ENCODE peak calls at places on chromosomes 11 and 22, in six cellular contexts. One of them, this sample, is unnamed.

GRCh38 chr11:8767466-8768142 is 85.0 kb downstream of the RPL27A start:
- DNase-seq in WERI-Rb-1: no peak
- DNase-seq in WTC11: no peak
- DNase-seq in omental fat pad: no peak
- DNase-seq in nephron progenitor cell: no peak
- DNase-seq in endothelial cell of umbilical vein: no peak
- DNase-seq in this sample: no peak

GRCh38 chr11:6320411-6321207 is at the start of gene CAVIN3:
- DNase-seq in WERI-Rb-1: no peak
- DNase-seq in WTC11: peak
- DNase-seq in omental fat pad: peak
- DNase-seq in nephron progenitor cell: peak
- DNase-seq in endothelial cell of umbilical vein: peak
- DNase-seq in this sample: no peak

GRCh38 chr22:50516068-50516467 is 8.0 kb downstream of the NCAPH2 start:
- DNase-seq in WERI-Rb-1: no peak
- DNase-seq in WTC11: no peak
- DNase-seq in omental fat pad: no peak
- DNase-seq in nephron progenitor cell: no peak
- DNase-seq in endothelial cell of umbilical vein: no peak
- DNase-seq in this sample: no peak

GRCh38 chr11:65454311-65454695 is 31.7 kb downstream of the NEAT1 start:
- DNase-seq in WERI-Rb-1: no peak
- DNase-seq in WTC11: no peak
- DNase-seq in omental fat pad: no peak
- DNase-seq in nephron progenitor cell: no peak
- DNase-seq in endothelial cell of umbilical vein: no peak
- DNase-seq in this sample: no peak

GRCh38 chr22:47173535-47174021 is 411.1 kb downstream of the TBC1D22A start:
- DNase-seq in WERI-Rb-1: peak
- DNase-seq in WTC11: peak
- DNase-seq in omental fat pad: no peak
- DNase-seq in nephron progenitor cell: no peak
- DNase-seq in endothelial cell of umbilical vein: no peak
- DNase-seq in this sample: no peak

GRCh38 chr22:22074634-22075381 is 92.2 kb upstream of the TOP3B start:
- DNase-seq in WERI-Rb-1: no peak
- DNase-seq in WTC11: no peak
- DNase-seq in omental fat pad: no peak
- DNase-seq in nephron progenitor cell: no peak
- DNase-seq in endothelial cell of umbilical vein: no peak
- DNase-seq in this sample: no peak

GRCh38 chr11:62676698-62677097 is 2.2 kb downstream of the UBXN1 start:
- DNase-seq in WERI-Rb-1: no peak
- DNase-seq in WTC11: peak
- DNase-seq in omental fat pad: no peak
- DNase-seq in nephron progenitor cell: no peak
- DNase-seq in endothelial cell of umbilical vein: no peak
- DNase-seq in this sample: no peak

GRCh38 chr11:363948-364761 is 5.1 kb upstream of the B4GALNT4 start:
- DNase-seq in WERI-Rb-1: peak
- DNase-seq in WTC11: peak
- DNase-seq in omental fat pad: no peak
- DNase-seq in nephron progenitor cell: peak
- DNase-seq in endothelial cell of umbilical vein: peak
- DNase-seq in this sample: peak

GRCh38 chr22:20131856-20132685 is 467 bp downstream of the ZDHHC8 start:
- DNase-seq in WERI-Rb-1: no peak
- DNase-seq in WTC11: no peak
- DNase-seq in omental fat pad: no peak
- DNase-seq in nephron progenitor cell: peak
- DNase-seq in endothelial cell of umbilical vein: no peak
- DNase-seq in this sample: no peak

GRCh38 chr22:24730864-24731263 is 43.7 kb downstream of the PIWIL3 start:
- DNase-seq in WERI-Rb-1: no peak
- DNase-seq in WTC11: no peak
- DNase-seq in omental fat pad: no peak
- DNase-seq in nephron progenitor cell: no peak
- DNase-seq in endothelial cell of umbilical vein: no peak
- DNase-seq in this sample: no peak

GRCh38 chr11:47453365-47453764 is 4.4 kb upstream of the RAPSN start:
- DNase-seq in WERI-Rb-1: no peak
- DNase-seq in WTC11: no peak
- DNase-seq in omental fat pad: no peak
- DNase-seq in nephron progenitor cell: no peak
- DNase-seq in endothelial cell of umbilical vein: no peak
- DNase-seq in this sample: no peak

GRCh38 chr22:49244466-49245420 is 582.9 kb downstream of the BRD1 start:
- DNase-seq in WERI-Rb-1: no peak
- DNase-seq in WTC11: no peak
- DNase-seq in omental fat pad: no peak
- DNase-seq in nephron progenitor cell: no peak
- DNase-seq in endothelial cell of umbilical vein: no peak
- DNase-seq in this sample: no peak

GRCh38 chr22:29344137-29344536 is 28.6 kb upstream of the RASL10A start:
- DNase-seq in WERI-Rb-1: no peak
- DNase-seq in WTC11: no peak
- DNase-seq in omental fat pad: peak
- DNase-seq in nephron progenitor cell: no peak
- DNase-seq in endothelial cell of umbilical vein: no peak
- DNase-seq in this sample: no peak

GRCh38 chr11:1055109-1055703 is 18.7 kb upstream of the MUC6 start:
- DNase-seq in WERI-Rb-1: peak
- DNase-seq in WTC11: no peak
- DNase-seq in omental fat pad: no peak
- DNase-seq in nephron progenitor cell: peak
- DNase-seq in endothelial cell of umbilical vein: no peak
- DNase-seq in this sample: peak

DNA sequence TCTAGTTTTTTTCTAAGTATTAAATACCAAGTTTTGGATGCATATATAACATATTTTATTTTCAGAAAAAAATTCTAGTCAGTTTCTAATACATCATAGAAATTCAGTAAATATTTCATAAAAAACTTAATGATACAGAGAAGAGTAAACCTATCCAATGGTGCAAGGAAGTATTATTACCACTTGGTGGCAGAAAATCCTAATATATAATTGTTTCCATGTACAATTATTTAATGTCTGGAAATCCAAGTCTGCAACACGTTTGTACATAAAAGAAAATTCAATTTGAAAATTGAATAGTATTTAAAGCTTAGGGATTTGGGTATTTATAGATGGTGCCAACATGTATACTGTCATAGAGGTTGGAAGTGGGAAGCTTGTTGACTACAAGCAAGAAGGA is 127.0 kb downstream of the TRPC6 start:
- DNase-seq in WERI-Rb-1: no peak
- DNase-seq in WTC11: no peak
- DNase-seq in omental fat pad: no peak
- DNase-seq in nephron progenitor cell: no peak
- DNase-seq in endothelial cell of umbilical vein: no peak
- DNase-seq in this sample: no peak
- TF ChIP-seq CTCF in WERI-Rb-1: no peak
- TF ChIP-seq CTCF in WTC11: no peak
- TF ChIP-seq CTCF in omental fat pad: no peak
- TF ChIP-seq CTCF in nephron progenitor cell: peak
- TF ChIP-seq CTCF in endothelial cell of umbilical vein: no peak
- TF ChIP-seq CTCF in this sample: no peak

GRCh38 chr11:129694538-129694937 is 121.1 kb upstream of the TMEM45B start:
- DNase-seq in WERI-Rb-1: no peak
- DNase-seq in WTC11: peak
- DNase-seq in omental fat pad: no peak
- DNase-seq in nephron progenitor cell: no peak
- DNase-seq in endothelial cell of umbilical vein: no peak
- DNase-seq in this sample: no peak
- TF ChIP-seq CTCF in WERI-Rb-1: peak
- TF ChIP-seq CTCF in WTC11: no peak
- TF ChIP-seq CTCF in omental fat pad: no peak
- TF ChIP-seq CTCF in nephron progenitor cell: no peak
- TF ChIP-seq CTCF in endothelial cell of umbilical vein: no peak
- TF ChIP-seq CTCF in this sample: no peak

GRCh38 chr22:23402275-23403151 is 177.6 kb downstream of the IGLL1 start:
- DNase-seq in WERI-Rb-1: peak
- DNase-seq in WTC11: peak
- DNase-seq in omental fat pad: no peak
- DNase-seq in nephron progenitor cell: peak
- DNase-seq in endothelial cell of umbilical vein: peak
- DNase-seq in this sample: peak
- TF ChIP-seq CTCF in WERI-Rb-1: peak
- TF ChIP-seq CTCF in WTC11: no peak
- TF ChIP-seq CTCF in omental fat pad: no peak
- TF ChIP-seq CTCF in nephron progenitor cell: peak
- TF ChIP-seq CTCF in endothelial cell of umbilical vein: peak
- TF ChIP-seq CTCF in this sample: peak

GRCh38 chr11:125360066-125360465 is 136.0 kb downstream of the FEZ1 start:
- DNase-seq in WERI-Rb-1: no peak
- DNase-seq in WTC11: no peak
- DNase-seq in omental fat pad: no peak
- DNase-seq in nephron progenitor cell: no peak
- DNase-seq in endothelial cell of umbilical vein: no peak
- DNase-seq in this sample: no peak

GRCh38 chr11:125368757-125369156 is 127.3 kb downstream of the FEZ1 start:
- DNase-seq in WERI-Rb-1: no peak
- DNase-seq in WTC11: no peak
- DNase-seq in omental fat pad: no peak
- DNase-seq in nephron progenitor cell: no peak
- DNase-seq in endothelial cell of umbilical vein: no peak
- DNase-seq in this sample: no peak

GRCh38 chr11:125365196-125365931 is 130.7 kb downstream of the FEZ1 start:
- DNase-seq in WERI-Rb-1: peak
- DNase-seq in WTC11: no peak
- DNase-seq in omental fat pad: no peak
- DNase-seq in nephron progenitor cell: no peak
- DNase-seq in endothelial cell of umbilical vein: no peak
- DNase-seq in this sample: no peak

GRCh38 chr11:125367710-125368109 is 128.4 kb downstream of the FEZ1 start:
- DNase-seq in WERI-Rb-1: no peak
- DNase-seq in WTC11: no peak
- DNase-seq in omental fat pad: no peak
- DNase-seq in nephron progenitor cell: no peak
- DNase-seq in endothelial cell of umbilical vein: no peak
- DNase-seq in this sample: no peak

DNA sequence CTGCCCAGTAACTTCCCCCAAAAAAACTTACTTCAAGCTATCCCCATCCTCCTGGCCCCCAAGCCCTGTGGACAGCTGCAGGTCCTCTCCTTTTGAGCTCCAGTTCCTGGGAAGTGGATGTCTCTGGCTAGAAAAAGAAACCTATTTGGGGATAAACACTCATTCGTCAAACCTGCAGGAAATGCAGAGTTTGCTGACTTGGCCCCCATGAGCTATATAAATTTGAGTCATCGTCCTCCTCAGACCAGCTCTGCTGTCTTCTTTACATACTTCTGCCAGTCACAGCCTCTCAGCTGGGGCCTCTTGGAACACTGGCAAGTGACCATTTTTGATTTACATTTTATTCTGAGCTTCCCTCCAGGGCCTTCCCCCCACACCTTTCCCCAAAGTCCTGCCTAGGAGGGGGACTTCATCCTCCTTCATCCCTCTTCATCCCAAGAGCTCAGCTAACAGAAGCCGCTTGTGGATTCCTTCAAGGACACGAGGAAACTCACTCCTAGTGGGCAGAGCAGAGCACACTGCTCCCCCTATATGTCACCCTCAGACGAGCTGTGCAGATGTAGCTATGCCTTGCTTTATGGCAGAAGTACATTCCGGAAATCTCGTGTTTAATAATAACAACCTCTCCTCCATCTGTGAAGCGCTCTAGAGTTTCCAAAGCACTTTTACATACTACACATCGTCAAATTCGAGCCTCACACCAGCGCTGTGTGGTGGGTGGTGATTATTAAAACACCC is 131.8 kb downstream of the FEZ1 start:
- DNase-seq in WERI-Rb-1: no peak
- DNase-seq in WTC11: no peak
- DNase-seq in omental fat pad: no peak
- DNase-seq in nephron progenitor cell: no peak
- DNase-seq in endothelial cell of umbilical vein: no peak
- DNase-seq in this sample: no peak
- TF ChIP-seq CTCF in WERI-Rb-1: peak
- TF ChIP-seq CTCF in WTC11: peak
- TF ChIP-seq CTCF in omental fat pad: no peak
- TF ChIP-seq CTCF in nephron progenitor cell: no peak
- TF ChIP-seq CTCF in endothelial cell of umbilical vein: no peak
- TF ChIP-seq CTCF in this sample: no peak

GRCh38 chr11:111405551-111405950 is 26.5 kb upstream of the POU2AF1 start:
- DNase-seq in WERI-Rb-1: no peak
- DNase-seq in WTC11: no peak
- DNase-seq in omental fat pad: no peak
- DNase-seq in nephron progenitor cell: no peak
- DNase-seq in endothelial cell of umbilical vein: no peak
- DNase-seq in this sample: no peak
- TF ChIP-seq CTCF in WERI-Rb-1: no peak
- TF ChIP-seq CTCF in WTC11: no peak
- TF ChIP-seq CTCF in omental fat pad: no peak
- TF ChIP-seq CTCF in nephron progenitor cell: no peak
- TF ChIP-seq CTCF in endothelial cell of umbilical vein: no peak
- TF ChIP-seq CTCF in this sample: no peak

This sample was measured in natural killer cell.